ENCODE peak calls at places on chromosomes 2 and 18, in five cellular contexts. One of them, this sample, is unnamed.

GRCh38 chr18:62981566-62981965 is 266.2 kb downstream of the PHLPP1 start:
- DNase-seq in WTC11: no peak
- DNase-seq in glutamatergic neuron: no peak
- DNase-seq in neural progenitor cell: no peak
- DNase-seq in kidney: no peak
- DNase-seq in this sample: no peak

GRCh38 chr18:57698571-57699276 is 77.1 kb upstream of the NARS1 start:
- DNase-seq in WTC11: no peak
- DNase-seq in glutamatergic neuron: no peak
- DNase-seq in neural progenitor cell: no peak
- DNase-seq in kidney: no peak
- DNase-seq in this sample: no peak

GRCh38 chr2:215866594-215866993 is 146.8 kb downstream of the MREG start:
- DNase-seq in WTC11: no peak
- DNase-seq in glutamatergic neuron: no peak
- DNase-seq in neural progenitor cell: no peak
- DNase-seq in kidney: no peak
- DNase-seq in this sample: no peak

GRCh38 chr2:224520064-224520463 is 65.1 kb downstream of the CUL3 start:
- DNase-seq in WTC11: no peak
- DNase-seq in glutamatergic neuron: no peak
- DNase-seq in neural progenitor cell: no peak
- DNase-seq in kidney: no peak
- DNase-seq in this sample: no peak

GRCh38 chr2:60553992-60554648 is 666 bp upstream of the BCL11A start:
- DNase-seq in WTC11: peak
- DNase-seq in glutamatergic neuron: peak
- DNase-seq in neural progenitor cell: peak
- DNase-seq in kidney: peak
- DNase-seq in this sample: peak

GRCh38 chr2:200625958-200626363 is 40.1 kb downstream of the AOX1 start:
- DNase-seq in WTC11: no peak
- DNase-seq in glutamatergic neuron: no peak
- DNase-seq in neural progenitor cell: no peak
- DNase-seq in kidney: no peak
- DNase-seq in this sample: no peak

GRCh38 chr2:16123881-16124780 is 183.8 kb downstream of the MYCN start:
- DNase-seq in WTC11: no peak
- DNase-seq in glutamatergic neuron: no peak
- DNase-seq in neural progenitor cell: no peak
- DNase-seq in kidney: no peak
- DNase-seq in this sample: no peak

GRCh38 chr2:228700638-228701037 is 519.2 kb upstream of the SPHKAP start:
- DNase-seq in WTC11: no peak
- DNase-seq in glutamatergic neuron: no peak
- DNase-seq in neural progenitor cell: no peak
- DNase-seq in kidney: no peak
- DNase-seq in this sample: no peak

GRCh38 chr2:121828281-121828731 is 72.9 kb downstream of the TSN start:
- DNase-seq in WTC11: no peak
- DNase-seq in glutamatergic neuron: no peak
- DNase-seq in neural progenitor cell: no peak
- DNase-seq in kidney: no peak
- DNase-seq in this sample: no peak

GRCh38 chr2:72864500-72864899 is 22.7 kb upstream of the SPR start:
- DNase-seq in WTC11: no peak
- DNase-seq in glutamatergic neuron: no peak
- DNase-seq in neural progenitor cell: no peak
- DNase-seq in kidney: no peak
- DNase-seq in this sample: no peak

GRCh38 chr2:67899187-67899586 is 163.6 kb downstream of the C1D start:
- DNase-seq in WTC11: no peak
- DNase-seq in glutamatergic neuron: no peak
- DNase-seq in neural progenitor cell: no peak
- DNase-seq in kidney: no peak
- DNase-seq in this sample: no peak

GRCh38 chr2:70123051-70123828 is 36.0 kb downstream of the PCBP1 start:
- DNase-seq in WTC11: peak
- DNase-seq in glutamatergic neuron: peak
- DNase-seq in neural progenitor cell: peak
- DNase-seq in kidney: no peak
- DNase-seq in this sample: no peak

GRCh38 chr2:113342650-113343049 is 63.9 kb upstream of the PAX8 start:
- DNase-seq in WTC11: no peak
- DNase-seq in glutamatergic neuron: no peak
- DNase-seq in neural progenitor cell: no peak
- DNase-seq in kidney: no peak
- DNase-seq in this sample: no peak

GRCh38 chr2:52539026-52539964 is 1228.3 kb upstream of the CHAC2 start:
- DNase-seq in WTC11: no peak
- DNase-seq in glutamatergic neuron: no peak
- DNase-seq in neural progenitor cell: no peak
- DNase-seq in kidney: no peak
- DNase-seq in this sample: no peak

GRCh38 chr2:238100049-238100820 is at the start of gene ESPNL:
- DNase-seq in WTC11: no peak
- DNase-seq in glutamatergic neuron: peak
- DNase-seq in neural progenitor cell: no peak
- DNase-seq in kidney: peak
- DNase-seq in this sample: no peak

GRCh38 chr18:62088146-62088545 is 98.7 kb downstream of the PIGN start:
- DNase-seq in WTC11: no peak
- DNase-seq in glutamatergic neuron: no peak
- DNase-seq in neural progenitor cell: no peak
- DNase-seq in kidney: no peak
- DNase-seq in this sample: no peak

GRCh38 chr2:214193943-214194342 is 216.9 kb upstream of the VWC2L start:
- DNase-seq in WTC11: no peak
- DNase-seq in glutamatergic neuron: no peak
- DNase-seq in neural progenitor cell: no peak
- DNase-seq in kidney: no peak
- DNase-seq in this sample: no peak
- TF ChIP-seq CTCF in WTC11: no peak
- TF ChIP-seq CTCF in glutamatergic neuron: no peak
- TF ChIP-seq CTCF in neural progenitor cell: no peak
- TF ChIP-seq CTCF in kidney: no peak
- TF ChIP-seq CTCF in this sample: no peak

DNA sequence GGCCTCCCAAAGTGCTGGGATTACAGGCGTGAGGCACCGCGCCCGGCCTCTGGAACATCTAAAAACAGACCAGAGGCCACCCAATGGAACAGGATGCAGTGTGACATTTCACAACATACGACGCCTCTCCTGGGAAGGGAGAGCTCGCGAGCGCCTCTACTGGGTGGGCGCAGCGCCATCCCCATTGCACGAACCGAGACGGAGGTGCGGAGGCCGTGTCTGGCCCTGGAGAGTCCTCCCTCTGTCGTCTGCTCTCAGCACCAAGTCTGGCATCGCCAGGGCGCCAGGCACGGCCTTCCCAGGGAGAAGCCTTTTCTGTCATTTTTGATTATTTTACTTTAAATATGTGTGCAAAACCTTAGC is 9.4 kb upstream of the GBX2 start:
- DNase-seq in WTC11: peak
- DNase-seq in glutamatergic neuron: peak
- DNase-seq in neural progenitor cell: peak
- DNase-seq in kidney: peak
- DNase-seq in this sample: no peak
- TF ChIP-seq CTCF in WTC11: no peak
- TF ChIP-seq CTCF in glutamatergic neuron: no peak
- TF ChIP-seq CTCF in neural progenitor cell: peak
- TF ChIP-seq CTCF in kidney: peak
- TF ChIP-seq CTCF in this sample: no peak

GRCh38 chr2:2701813-2702212 is 370.7 kb upstream of the MYT1L start:
- DNase-seq in WTC11: no peak
- DNase-seq in glutamatergic neuron: no peak
- DNase-seq in neural progenitor cell: no peak
- DNase-seq in kidney: no peak
- DNase-seq in this sample: no peak
- TF ChIP-seq CTCF in WTC11: no peak
- TF ChIP-seq CTCF in glutamatergic neuron: no peak
- TF ChIP-seq CTCF in neural progenitor cell: no peak
- TF ChIP-seq CTCF in kidney: no peak
- TF ChIP-seq CTCF in this sample: no peak

GRCh38 chr2:54752439-54752838 is 29.0 kb downstream of the EML6 start:
- DNase-seq in WTC11: no peak
- DNase-seq in glutamatergic neuron: no peak
- DNase-seq in neural progenitor cell: no peak
- DNase-seq in kidney: no peak
- DNase-seq in this sample: no peak

GRCh38 chr2:54750040-54750439 is 26.6 kb downstream of the EML6 start:
- DNase-seq in WTC11: no peak
- DNase-seq in glutamatergic neuron: no peak
- DNase-seq in neural progenitor cell: no peak
- DNase-seq in kidney: no peak
- DNase-seq in this sample: no peak

GRCh38 chr2:54757496-54757895 is 34.0 kb downstream of the EML6 start:
- DNase-seq in WTC11: peak
- DNase-seq in glutamatergic neuron: no peak
- DNase-seq in neural progenitor cell: no peak
- DNase-seq in kidney: no peak
- DNase-seq in this sample: no peak

GRCh38 chr2:54760310-54760709 is 36.8 kb downstream of the EML6 start:
- DNase-seq in WTC11: no peak
- DNase-seq in glutamatergic neuron: no peak
- DNase-seq in neural progenitor cell: no peak
- DNase-seq in kidney: no peak
- DNase-seq in this sample: no peak

DNA sequence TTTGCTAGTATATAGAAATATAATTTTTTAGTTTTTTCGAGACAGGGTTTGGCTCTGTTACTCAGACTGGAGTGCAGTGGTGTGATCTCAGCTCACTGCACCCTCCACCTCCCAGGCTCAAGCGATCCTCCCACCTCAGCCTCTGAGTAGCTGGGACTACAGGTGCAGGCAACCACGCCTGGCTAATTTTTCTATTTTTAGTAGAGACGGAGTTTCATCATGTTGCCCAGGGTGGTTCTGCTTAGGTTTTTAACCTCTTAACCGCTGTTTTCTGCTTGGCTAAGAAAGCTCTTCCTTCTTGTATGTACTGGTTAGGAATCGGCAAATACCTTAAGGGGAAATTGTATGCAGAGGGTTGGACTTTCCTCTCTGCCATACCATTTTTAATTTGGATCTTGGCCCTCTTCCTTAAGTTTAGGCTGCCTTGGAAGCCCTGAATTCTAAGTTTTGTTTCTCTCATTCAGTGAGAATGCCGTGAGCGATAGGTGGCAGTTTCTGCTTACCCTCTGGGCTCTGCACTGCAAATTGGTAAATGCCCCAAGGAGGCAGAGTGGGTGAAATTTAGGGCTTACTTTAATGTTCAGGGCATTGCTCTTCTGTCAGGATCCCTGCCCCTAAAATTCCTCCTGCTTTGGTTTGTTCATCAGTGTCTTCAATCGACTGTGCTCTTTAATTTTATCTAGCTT is 32.3 kb downstream of the EML6 start:
- DNase-seq in WTC11: no peak
- DNase-seq in glutamatergic neuron: no peak
- DNase-seq in neural progenitor cell: no peak
- DNase-seq in kidney: no peak
- DNase-seq in this sample: no peak
- TF ChIP-seq CTCF in WTC11: no peak
- TF ChIP-seq CTCF in glutamatergic neuron: no peak
- TF ChIP-seq CTCF in neural progenitor cell: no peak
- TF ChIP-seq CTCF in kidney: no peak
- TF ChIP-seq CTCF in this sample: no peak

GRCh38 chr2:23624378-23624777 is 239.4 kb downstream of the KLHL29 start:
- DNase-seq in WTC11: peak
- DNase-seq in glutamatergic neuron: peak
- DNase-seq in neural progenitor cell: peak
- DNase-seq in kidney: peak
- DNase-seq in this sample: peak
- TF ChIP-seq CTCF in WTC11: peak
- TF ChIP-seq CTCF in glutamatergic neuron: peak
- TF ChIP-seq CTCF in neural progenitor cell: peak
- TF ChIP-seq CTCF in kidney: no peak
- TF ChIP-seq CTCF in this sample: no peak

GRCh38 chr2:203815541-203815898 is 52.1 kb upstream of the CTLA4 start:
- DNase-seq in WTC11: no peak
- DNase-seq in glutamatergic neuron: no peak
- DNase-seq in neural progenitor cell: no peak
- DNase-seq in kidney: no peak
- DNase-seq in this sample: no peak
- TF ChIP-seq CTCF in WTC11: no peak
- TF ChIP-seq CTCF in glutamatergic neuron: no peak
- TF ChIP-seq CTCF in neural progenitor cell: no peak
- TF ChIP-seq CTCF in kidney: no peak
- TF ChIP-seq CTCF in this sample: no peak

GRCh38 chr2:54083440-54083839 is 32.0 kb upstream of the ACYP2 start:
- DNase-seq in WTC11: no peak
- DNase-seq in glutamatergic neuron: no peak
- DNase-seq in neural progenitor cell: no peak
- DNase-seq in kidney: no peak
- DNase-seq in this sample: no peak

GRCh38 chr2:54085069-54085468 is 30.3 kb upstream of the ACYP2 start:
- DNase-seq in WTC11: no peak
- DNase-seq in glutamatergic neuron: no peak
- DNase-seq in neural progenitor cell: no peak
- DNase-seq in kidney: no peak
- DNase-seq in this sample: no peak

GRCh38 chr2:54086157-54086556 is 29.3 kb upstream of the ACYP2 start:
- DNase-seq in WTC11: no peak
- DNase-seq in glutamatergic neuron: no peak
- DNase-seq in neural progenitor cell: no peak
- DNase-seq in kidney: no peak
- DNase-seq in this sample: no peak

GRCh38 chr2:54083021-54083420 is 32.4 kb upstream of the ACYP2 start:
- DNase-seq in WTC11: peak
- DNase-seq in glutamatergic neuron: peak
- DNase-seq in neural progenitor cell: peak
- DNase-seq in kidney: no peak
- DNase-seq in this sample: no peak

DNA sequence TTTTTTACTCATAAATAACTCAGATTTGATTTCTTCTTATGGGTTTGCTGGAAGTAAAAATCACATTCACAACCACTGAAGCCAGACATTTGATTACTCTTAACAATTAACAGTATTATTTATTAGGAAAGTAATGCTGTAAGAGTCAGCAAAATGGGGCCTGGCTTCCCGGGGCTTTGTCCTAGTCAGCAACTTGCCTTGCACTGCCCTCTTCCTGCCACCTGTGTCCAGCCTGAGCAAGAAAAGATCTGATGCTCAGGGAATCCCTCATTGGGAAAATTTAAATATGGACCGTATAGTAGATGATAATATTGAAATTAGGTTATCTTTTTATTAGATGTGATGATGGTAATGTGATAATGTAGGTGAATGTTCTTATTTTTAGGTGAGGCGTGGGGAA is 30.8 kb upstream of the ACYP2 start:
- DNase-seq in WTC11: no peak
- DNase-seq in glutamatergic neuron: no peak
- DNase-seq in neural progenitor cell: no peak
- DNase-seq in kidney: no peak
- DNase-seq in this sample: peak
- TF ChIP-seq CTCF in WTC11: no peak
- TF ChIP-seq CTCF in glutamatergic neuron: no peak
- TF ChIP-seq CTCF in neural progenitor cell: peak
- TF ChIP-seq CTCF in kidney: peak
- TF ChIP-seq CTCF in this sample: no peak